ENCODE peak calls at places on chromosomes 4 and X, in ten cellular contexts. U is fibroblast of lung, H is mesendoderm, O is SJSA1, J is aorta, B is breast epithelium, D is left ventricle myocardium inferior, N is hepatocyte, C is body of pancreas, S is IMR-90. E is an unnamed sample.
A peak's percentile ranks its signal among the peaks of the same experiment; 100 is the strongest.

GRCh38 chr4:48620861-48621260 is 130.8 kb downstream of the ZAR1 start:
- DNase-seq in D (no peak), S (no peak), C (no peak), U (no peak), H (no peak), O (no peak), N (no peak), J (no peak), B (no peak), E (no peak)

GRCh38 chrX:78330068-78330467 is 2.7 kb upstream of the CYSLTR1 start:
- DNase-seq in D (no peak), S (no peak), N (no peak), H (no peak), C (no peak), B (no peak), J (no peak), U (no peak), O (no peak), E (no peak)

GRCh38 chr4:3219761-3220481 is 29.0 kb upstream of the MSANTD1 start:
- DNase-seq in C (no peak), D (no peak), H (no peak), B (no peak), N (no peak), U (no peak), J (peak; percentile 28), S (no peak), O (no peak), E (no peak)

GRCh38 chr4:56467284-56468096 is at the start of gene SRP72:
- DNase-seq in J (peak; percentile 95), C (peak; percentile 88), B (peak; percentile 89), N (peak; percentile 96), O (peak; percentile 85), H (peak; percentile 96), D (peak; percentile 87), U (peak; percentile 82), S (peak; percentile 85), E (peak; percentile 88)

GRCh38 chr4:53653484-53654053 is 62.3 kb upstream of the LNX1 start:
- DNase-seq in H (peak; percentile 31), S (peak; percentile 5), J (no peak), D (no peak), B (peak; percentile 62), U (peak; percentile 42), C (peak; percentile 71), O (no peak), N (peak; percentile 52), E (no peak)

GRCh38 chr4:16761031-16761430 is 137.4 kb downstream of the LDB2 start:
- DNase-seq in H (no peak), C (no peak), J (no peak), S (no peak), B (no peak), U (no peak), N (no peak), O (no peak), D (no peak), E (no peak)

GRCh38 chrX:154032653-154033052 is 13.0 kb upstream of the IRAK1 start:
- DNase-seq in S (no peak), J (peak; percentile 41), C (no peak), H (peak; percentile 63), U (no peak), D (no peak), N (no peak), B (no peak), O (no peak), E (no peak)

GRCh38 chr4:158809611-158810486 is 41.0 kb downstream of the FNIP2 start:
- DNase-seq in S (peak; percentile 90), U (peak; percentile 58), N (peak; percentile 68), D (no peak), H (peak; percentile 54), C (no peak), J (no peak), B (no peak), O (peak; percentile 95), E (peak; percentile 43)

GRCh38 chr4:176270669-176271068 is 1.6 kb upstream of the ASB5 start:
- DNase-seq in O (peak; percentile 91), H (peak; percentile 80), N (peak; percentile 65), U (peak; percentile 96), C (no peak), S (peak; percentile 100), J (no peak), D (no peak), B (no peak), E (no peak)

GRCh38 chr4:2924765-2925301 is 38.4 kb downstream of the NOP14 start:
- DNase-seq in U (no peak), C (no peak), S (no peak), N (peak; percentile 66), J (peak; percentile 51), O (no peak), D (no peak), H (no peak), B (no peak), E (no peak)

GRCh38 chrX:34918856-34919255 is 23.7 kb upstream of the FAM47B start:
- DNase-seq in D (no peak), S (peak; percentile 75), O (peak; percentile 22), B (no peak), C (no peak), H (peak; percentile 71), N (peak; percentile 66), J (no peak), U (peak; percentile 69), E (no peak)

GRCh38 chrX:9355739-9356138 is 109.1 kb upstream of the TBL1X start:
- DNase-seq in N (no peak), U (no peak), C (no peak), J (no peak), B (no peak), O (no peak), S (no peak), H (no peak), D (no peak), E (no peak)

GRCh38 chrX:9352243-9352642 is 112.6 kb upstream of the TBL1X start:
- DNase-seq in D (no peak), U (no peak), S (no peak), O (no peak), C (no peak), J (no peak), N (no peak), B (no peak), H (no peak), E (no peak)

GRCh38 chrX:9354918-9355317 is 109.9 kb upstream of the TBL1X start:
- DNase-seq in H (no peak), J (no peak), D (no peak), S (no peak), B (no peak), U (no peak), N (no peak), O (no peak), C (no peak), E (no peak)

GRCh38 chrX:9351112-9351511 is 113.7 kb upstream of the TBL1X start:
- DNase-seq in U (no peak), O (no peak), B (no peak), H (no peak), C (no peak), S (no peak), J (no peak), N (no peak), D (no peak), E (no peak)

DNA sequence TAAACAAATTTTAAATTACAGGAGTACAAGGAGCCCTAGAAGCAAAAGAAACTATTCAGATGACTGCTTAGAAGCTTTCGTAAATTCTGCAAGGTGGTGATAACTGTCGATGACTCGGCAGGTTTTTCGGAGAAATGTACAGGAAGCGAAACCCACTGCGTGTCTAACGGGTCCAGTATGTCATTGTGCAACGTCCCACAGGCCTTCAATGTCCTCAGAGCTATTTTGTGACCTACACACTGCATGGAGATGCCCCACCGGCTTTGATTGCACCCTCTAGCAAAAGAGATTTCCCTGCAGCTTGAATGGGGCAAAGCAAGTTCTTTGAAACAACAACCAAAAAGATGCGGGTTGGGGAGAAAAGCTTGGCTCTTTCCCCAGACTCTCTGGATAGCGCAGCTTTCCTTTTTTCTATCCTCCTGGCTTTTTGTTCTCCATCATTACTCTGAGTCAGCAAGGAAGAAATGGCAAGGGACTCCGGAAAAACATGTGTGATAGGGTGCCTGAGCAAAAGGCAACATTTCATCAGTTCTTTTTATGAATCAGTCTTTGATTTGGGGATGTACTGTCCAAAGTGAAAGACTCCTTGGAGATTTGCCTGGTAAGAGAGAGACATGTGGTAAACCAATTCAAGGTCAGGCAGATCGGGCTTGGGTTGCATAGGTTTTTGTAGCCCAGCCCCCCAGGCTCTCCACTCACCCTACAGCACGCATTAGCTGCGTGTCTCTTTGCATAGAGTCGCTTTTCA is 112.0 kb upstream of the TBL1X start:
- DNase-seq in S (peak; percentile 75), O (peak; percentile 14), B (no peak), D (no peak), U (peak; percentile 80), H (no peak), N (no peak), C (no peak), J (no peak), E (no peak)
- H3K4me3 ChIP-seq in S (no peak overlapping the region), O (no peak overlapping the region), B (no peak overlapping the region), D (no peak overlapping the region), U (no peak overlapping the region), H (no peak overlapping the region), N (no peak overlapping the region), C (no peak overlapping the region), J (no peak overlapping the region), E (no peak overlapping the region)

DNA sequence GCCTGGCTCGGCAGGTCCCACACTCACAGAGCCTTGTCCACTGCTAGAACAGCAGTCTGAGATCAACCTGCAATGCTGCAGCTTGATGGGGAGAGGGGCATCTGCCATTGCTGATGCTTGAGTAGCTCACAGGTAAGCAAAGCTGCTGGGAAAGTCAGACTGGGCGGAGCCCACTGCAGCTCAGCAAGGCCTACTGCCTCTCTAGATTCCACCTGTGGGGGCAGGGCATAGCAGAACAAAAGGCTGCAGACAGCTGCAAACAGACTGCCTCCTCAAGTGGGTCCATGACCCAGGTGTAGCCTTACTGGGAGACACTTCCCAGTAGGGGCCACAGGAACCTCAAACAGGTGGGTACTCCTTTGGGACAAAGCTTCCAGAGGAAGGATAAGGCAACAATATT is 110.6 kb upstream of the ADAMTS3 start:
- DNase-seq in O (no peak), N (no peak), H (peak; percentile 30), S (no peak), J (no peak), D (no peak), C (no peak), U (no peak), B (no peak), E (no peak)
- H3K27ac ChIP-seq in O (no peak overlapping the region), N (no peak overlapping the region), H (no peak overlapping the region), S (no peak overlapping the region), J (no peak overlapping the region), D (no peak overlapping the region), C (no peak overlapping the region), U (no peak overlapping the region), B (no peak overlapping the region), E (no peak overlapping the region)

GRCh38 chrX:107272431-107272921 is 66.1 kb downstream of the DNAAF6 start:
- DNase-seq in C (peak; percentile 12), U (no peak), S (no peak), D (no peak), N (peak; percentile 14), O (no peak), B (no peak), H (peak; percentile 65), J (no peak), E (no peak)
- H3K4me3 ChIP-seq in C (no peak overlapping the region), U (no peak overlapping the region), S (no peak overlapping the region), D (no peak overlapping the region), N (no peak overlapping the region), O (no peak overlapping the region), B (no peak overlapping the region), H (no peak overlapping the region), J (no peak overlapping the region), E (no peak overlapping the region)

DNA sequence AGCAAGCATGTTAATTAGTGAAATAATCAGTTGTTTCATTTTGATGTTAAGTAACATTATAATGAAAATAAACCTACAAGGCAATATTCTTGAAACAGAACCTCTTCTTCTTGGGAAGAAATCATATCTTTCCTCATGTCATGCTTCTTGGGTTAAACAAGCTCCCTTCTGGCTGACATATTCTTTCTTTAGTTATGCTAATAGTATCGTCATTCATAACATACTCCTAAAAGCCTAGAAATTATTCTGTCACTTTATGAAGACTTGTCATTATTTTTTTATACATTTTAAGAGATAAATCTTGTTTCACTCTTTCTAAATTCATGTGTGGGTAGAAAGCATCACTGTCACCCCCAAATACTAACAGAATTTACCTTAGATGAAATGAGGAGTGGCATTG is 1047.0 kb upstream of the GRID2 start:
- DNase-seq in S (no peak), H (no peak), J (no peak), D (no peak), B (no peak), O (no peak), U (no peak), C (no peak), N (no peak), E (no peak)
- H3K27ac ChIP-seq in S (no peak overlapping the region), H (no peak overlapping the region), J (no peak overlapping the region), D (no peak overlapping the region), B (no peak overlapping the region), O (no peak overlapping the region), U (no peak overlapping the region), C (no peak overlapping the region), N (no peak overlapping the region), E (no peak overlapping the region)